ENCODE peak calls at places on chromosome 18, in ten cellular contexts. One of them, this sample, is unnamed.

GRCh38 chr18:3871687-3872086 is 421.7 kb downstream of the TGIF1 start:
- DNase-seq in IMR-90: no peak
- DNase-seq in K562: no peak
- DNase-seq in keratinocyte: no peak
- DNase-seq in progenitor cell of endocrine pancreas: no peak
- DNase-seq in upper lobe of right lung: no peak
- DNase-seq in choroid plexus epithelial cell: no peak
- DNase-seq in heart right ventricle: no peak
- DNase-seq in omental fat pad: no peak
- DNase-seq in colonic mucosa: no peak
- DNase-seq in this sample: no peak

GRCh38 chr18:778194-779007 is 33.6 kb downstream of the YES1 start:
- DNase-seq in IMR-90: peak
- DNase-seq in K562: no peak
- DNase-seq in keratinocyte: no peak
- DNase-seq in progenitor cell of endocrine pancreas: no peak
- DNase-seq in upper lobe of right lung: no peak
- DNase-seq in choroid plexus epithelial cell: peak
- DNase-seq in heart right ventricle: no peak
- DNase-seq in omental fat pad: no peak
- DNase-seq in colonic mucosa: no peak
- DNase-seq in this sample: no peak

GRCh38 chr18:51340332-51340731 is 142.9 kb upstream of the MEX3C start:
- DNase-seq in IMR-90: no peak
- DNase-seq in K562: no peak
- DNase-seq in keratinocyte: no peak
- DNase-seq in progenitor cell of endocrine pancreas: no peak
- DNase-seq in upper lobe of right lung: no peak
- DNase-seq in choroid plexus epithelial cell: no peak
- DNase-seq in heart right ventricle: no peak
- DNase-seq in omental fat pad: no peak
- DNase-seq in colonic mucosa: no peak
- DNase-seq in this sample: no peak

GRCh38 chr18:61949946-61950345 is 57.1 kb upstream of the RNF152 start:
- DNase-seq in IMR-90: peak
- DNase-seq in K562: no peak
- DNase-seq in keratinocyte: peak
- DNase-seq in progenitor cell of endocrine pancreas: no peak
- DNase-seq in upper lobe of right lung: no peak
- DNase-seq in choroid plexus epithelial cell: peak
- DNase-seq in heart right ventricle: no peak
- DNase-seq in omental fat pad: no peak
- DNase-seq in colonic mucosa: no peak
- DNase-seq in this sample: no peak

GRCh38 chr18:49499046-49499637 is 12.1 kb upstream of the C18orf32 start:
- DNase-seq in IMR-90: no peak
- DNase-seq in K562: no peak
- DNase-seq in keratinocyte: no peak
- DNase-seq in progenitor cell of endocrine pancreas: no peak
- DNase-seq in upper lobe of right lung: no peak
- DNase-seq in choroid plexus epithelial cell: no peak
- DNase-seq in heart right ventricle: no peak
- DNase-seq in omental fat pad: no peak
- DNase-seq in colonic mucosa: no peak
- DNase-seq in this sample: no peak

GRCh38 chr18:75106746-75107145 is 102.2 kb downstream of the PTGR3 start:
- DNase-seq in IMR-90: no peak
- DNase-seq in K562: no peak
- DNase-seq in keratinocyte: no peak
- DNase-seq in progenitor cell of endocrine pancreas: no peak
- DNase-seq in upper lobe of right lung: no peak
- DNase-seq in choroid plexus epithelial cell: no peak
- DNase-seq in heart right ventricle: no peak
- DNase-seq in omental fat pad: no peak
- DNase-seq in colonic mucosa: no peak
- DNase-seq in this sample: no peak

GRCh38 chr18:767084-767882 is 44.8 kb downstream of the YES1 start:
- DNase-seq in IMR-90: no peak
- DNase-seq in K562: no peak
- DNase-seq in keratinocyte: no peak
- DNase-seq in progenitor cell of endocrine pancreas: no peak
- DNase-seq in upper lobe of right lung: no peak
- DNase-seq in choroid plexus epithelial cell: no peak
- DNase-seq in heart right ventricle: no peak
- DNase-seq in omental fat pad: no peak
- DNase-seq in colonic mucosa: no peak
- DNase-seq in this sample: no peak

GRCh38 chr18:47263197-47263827 is 11.9 kb upstream of the SKOR2 start:
- DNase-seq in IMR-90: no peak
- DNase-seq in K562: peak
- DNase-seq in keratinocyte: no peak
- DNase-seq in progenitor cell of endocrine pancreas: no peak
- DNase-seq in upper lobe of right lung: no peak
- DNase-seq in choroid plexus epithelial cell: no peak
- DNase-seq in heart right ventricle: no peak
- DNase-seq in omental fat pad: no peak
- DNase-seq in colonic mucosa: no peak
- DNase-seq in this sample: peak

GRCh38 chr18:49476664-49477411 is 10.2 kb downstream of the C18orf32 start:
- DNase-seq in IMR-90: peak
- DNase-seq in K562: no peak
- DNase-seq in keratinocyte: no peak
- DNase-seq in progenitor cell of endocrine pancreas: no peak
- DNase-seq in upper lobe of right lung: peak
- DNase-seq in choroid plexus epithelial cell: peak
- DNase-seq in heart right ventricle: no peak
- DNase-seq in omental fat pad: no peak
- DNase-seq in colonic mucosa: no peak
- DNase-seq in this sample: no peak

GRCh38 chr18:48336332-48336731 is 72.9 kb downstream of the ZBTB7C start:
- DNase-seq in IMR-90: no peak
- DNase-seq in K562: no peak
- DNase-seq in keratinocyte: no peak
- DNase-seq in progenitor cell of endocrine pancreas: no peak
- DNase-seq in upper lobe of right lung: no peak
- DNase-seq in choroid plexus epithelial cell: peak
- DNase-seq in heart right ventricle: no peak
- DNase-seq in omental fat pad: no peak
- DNase-seq in colonic mucosa: no peak
- DNase-seq in this sample: no peak

GRCh38 chr18:13235326-13235937 is 16.9 kb downstream of the LDLRAD4 start:
- DNase-seq in IMR-90: no peak
- DNase-seq in K562: no peak
- DNase-seq in keratinocyte: no peak
- DNase-seq in progenitor cell of endocrine pancreas: no peak
- DNase-seq in upper lobe of right lung: no peak
- DNase-seq in choroid plexus epithelial cell: no peak
- DNase-seq in heart right ventricle: no peak
- DNase-seq in omental fat pad: no peak
- DNase-seq in colonic mucosa: no peak
- DNase-seq in this sample: no peak

GRCh38 chr18:27847412-27847811 is 329.5 kb downstream of the CDH2 start:
- DNase-seq in IMR-90: no peak
- DNase-seq in K562: no peak
- DNase-seq in keratinocyte: no peak
- DNase-seq in progenitor cell of endocrine pancreas: no peak
- DNase-seq in upper lobe of right lung: no peak
- DNase-seq in choroid plexus epithelial cell: no peak
- DNase-seq in heart right ventricle: no peak
- DNase-seq in omental fat pad: no peak
- DNase-seq in colonic mucosa: no peak
- DNase-seq in this sample: no peak

GRCh38 chr18:9475643-9476580 is 599 bp downstream of the RALBP1 start:
- DNase-seq in IMR-90: peak
- DNase-seq in K562: peak
- DNase-seq in keratinocyte: no peak
- DNase-seq in progenitor cell of endocrine pancreas: no peak
- DNase-seq in upper lobe of right lung: peak
- DNase-seq in choroid plexus epithelial cell: peak
- DNase-seq in heart right ventricle: no peak
- DNase-seq in omental fat pad: no peak
- DNase-seq in colonic mucosa: no peak
- DNase-seq in this sample: no peak

GRCh38 chr18:36331541-36331971 is 34.0 kb downstream of the FHOD3 start:
- DNase-seq in IMR-90: no peak
- DNase-seq in K562: no peak
- DNase-seq in keratinocyte: no peak
- DNase-seq in progenitor cell of endocrine pancreas: no peak
- DNase-seq in upper lobe of right lung: peak
- DNase-seq in choroid plexus epithelial cell: no peak
- DNase-seq in heart right ventricle: no peak
- DNase-seq in omental fat pad: no peak
- DNase-seq in colonic mucosa: peak
- DNase-seq in this sample: no peak

GRCh38 chr18:68925268-68925667 is 127.4 kb downstream of the CCDC102B start:
- DNase-seq in IMR-90: no peak
- DNase-seq in K562: no peak
- DNase-seq in keratinocyte: no peak
- DNase-seq in progenitor cell of endocrine pancreas: no peak
- DNase-seq in upper lobe of right lung: no peak
- DNase-seq in choroid plexus epithelial cell: peak
- DNase-seq in heart right ventricle: no peak
- DNase-seq in omental fat pad: no peak
- DNase-seq in colonic mucosa: no peak
- DNase-seq in this sample: no peak
- TF ChIP-seq CTCF in IMR-90: peak
- TF ChIP-seq CTCF in K562: no peak
- TF ChIP-seq CTCF in keratinocyte: no peak
- TF ChIP-seq CTCF in progenitor cell of endocrine pancreas: peak
- TF ChIP-seq CTCF in upper lobe of right lung: peak
- TF ChIP-seq CTCF in choroid plexus epithelial cell: peak
- TF ChIP-seq CTCF in heart right ventricle: no peak
- TF ChIP-seq CTCF in omental fat pad: no peak
- TF ChIP-seq CTCF in colonic mucosa: no peak
- TF ChIP-seq CTCF in this sample: peak

DNA sequence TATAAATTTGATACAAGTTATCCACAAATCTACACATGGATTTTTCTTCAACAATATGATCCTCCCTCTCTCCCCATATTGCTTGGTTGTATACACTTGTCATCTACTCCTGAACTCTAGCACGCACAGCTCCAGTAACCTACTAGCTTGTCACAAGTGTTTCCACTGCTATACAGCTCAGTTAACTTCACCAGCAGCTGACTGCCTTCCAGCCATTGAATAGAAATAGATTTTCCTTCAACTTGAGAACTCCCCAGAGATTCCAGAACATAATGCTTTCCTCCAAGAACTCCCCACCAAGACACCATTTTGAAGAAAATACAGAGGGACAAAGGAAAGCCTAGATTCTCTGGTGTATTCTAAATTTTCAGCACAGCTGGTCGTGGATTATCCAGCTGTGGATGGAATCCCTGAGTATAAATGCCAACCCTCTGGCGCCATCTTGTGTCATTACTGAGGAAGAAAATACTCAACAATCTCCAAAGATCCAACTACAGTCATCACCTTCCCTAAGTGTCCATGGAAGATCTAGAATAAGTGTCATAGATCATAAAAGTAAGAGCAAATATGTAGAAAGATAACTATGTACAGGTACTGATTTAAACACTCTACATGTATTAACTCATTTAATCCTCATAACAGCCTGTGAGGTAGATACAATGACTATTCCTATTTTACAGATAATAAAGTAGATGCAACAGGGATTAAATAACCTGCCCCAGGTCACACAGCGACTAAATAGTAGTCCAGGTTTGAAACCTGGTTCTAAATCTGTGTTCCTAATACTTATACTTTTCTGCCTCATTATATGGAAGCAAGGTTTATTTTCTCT is 156.7 kb downstream of the ARHGAP28 start:
- DNase-seq in IMR-90: peak
- DNase-seq in K562: peak
- DNase-seq in keratinocyte: no peak
- DNase-seq in progenitor cell of endocrine pancreas: peak
- DNase-seq in upper lobe of right lung: no peak
- DNase-seq in choroid plexus epithelial cell: peak
- DNase-seq in heart right ventricle: no peak
- DNase-seq in omental fat pad: no peak
- DNase-seq in colonic mucosa: peak
- DNase-seq in this sample: peak
- TF ChIP-seq CTCF in IMR-90: peak
- TF ChIP-seq CTCF in K562: peak
- TF ChIP-seq CTCF in keratinocyte: peak
- TF ChIP-seq CTCF in progenitor cell of endocrine pancreas: peak
- TF ChIP-seq CTCF in upper lobe of right lung: peak
- TF ChIP-seq CTCF in choroid plexus epithelial cell: peak
- TF ChIP-seq CTCF in heart right ventricle: peak
- TF ChIP-seq CTCF in omental fat pad: no peak
- TF ChIP-seq CTCF in colonic mucosa: peak
- TF ChIP-seq CTCF in this sample: peak

DNA sequence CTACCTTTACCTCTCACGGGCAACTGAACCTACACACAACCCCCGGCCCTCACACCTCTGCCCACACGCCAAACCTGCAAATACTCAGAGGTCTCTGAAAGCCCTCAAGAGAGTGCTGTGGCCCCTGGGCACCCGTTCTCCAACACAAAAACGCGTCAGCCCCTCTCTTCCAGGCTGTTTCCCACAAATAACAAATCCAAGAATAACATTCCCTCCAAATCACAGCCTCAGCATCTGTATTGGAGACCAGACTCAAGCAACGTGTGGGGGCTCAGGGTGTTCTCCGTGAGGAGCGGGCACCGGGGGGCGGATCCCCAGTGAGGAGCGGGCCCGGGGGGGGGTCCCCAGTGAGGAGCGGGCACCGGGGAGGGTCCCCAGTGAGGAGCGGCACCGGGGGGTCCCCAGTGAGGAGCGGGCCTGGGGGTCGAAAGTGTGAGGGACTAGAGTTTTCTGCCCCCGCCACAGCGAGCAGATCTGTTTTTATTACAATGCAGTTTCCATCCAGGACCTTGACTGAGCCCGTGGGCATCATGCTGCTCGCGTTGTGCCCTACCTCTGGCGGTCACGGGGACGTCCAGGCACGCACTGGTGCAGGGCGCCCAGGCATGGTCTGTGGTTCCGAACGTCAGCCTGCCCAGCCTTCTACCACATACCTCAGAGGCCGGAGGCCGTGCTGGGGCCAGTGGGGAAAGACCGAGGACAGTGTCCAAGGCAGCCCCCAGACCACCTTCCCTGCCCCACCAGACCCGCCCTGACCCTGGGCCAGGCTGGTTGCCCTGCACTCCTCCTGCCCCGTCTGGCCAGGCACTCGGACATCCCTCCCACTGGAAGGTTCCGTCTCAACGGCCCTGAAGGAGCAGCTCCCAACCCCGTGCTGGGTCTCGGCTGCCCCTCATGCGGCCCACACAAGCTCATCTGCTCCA is 33.1 kb downstream of the SLC66A2 start:
- DNase-seq in IMR-90: no peak
- DNase-seq in K562: no peak
- DNase-seq in keratinocyte: no peak
- DNase-seq in progenitor cell of endocrine pancreas: no peak
- DNase-seq in upper lobe of right lung: peak
- DNase-seq in choroid plexus epithelial cell: no peak
- DNase-seq in heart right ventricle: no peak
- DNase-seq in omental fat pad: peak
- DNase-seq in colonic mucosa: no peak
- DNase-seq in this sample: no peak
- TF ChIP-seq CTCF in IMR-90: no peak
- TF ChIP-seq CTCF in K562: no peak
- TF ChIP-seq CTCF in keratinocyte: no peak
- TF ChIP-seq CTCF in progenitor cell of endocrine pancreas: no peak
- TF ChIP-seq CTCF in upper lobe of right lung: no peak
- TF ChIP-seq CTCF in choroid plexus epithelial cell: no peak
- TF ChIP-seq CTCF in heart right ventricle: no peak
- TF ChIP-seq CTCF in omental fat pad: no peak
- TF ChIP-seq CTCF in colonic mucosa: no peak
- TF ChIP-seq CTCF in this sample: no peak

GRCh38 chr18:11826836-11827235 is 24.4 kb upstream of the CHMP1B start:
- DNase-seq in IMR-90: no peak
- DNase-seq in K562: no peak
- DNase-seq in keratinocyte: no peak
- DNase-seq in progenitor cell of endocrine pancreas: no peak
- DNase-seq in upper lobe of right lung: no peak
- DNase-seq in choroid plexus epithelial cell: no peak
- DNase-seq in heart right ventricle: no peak
- DNase-seq in omental fat pad: no peak
- DNase-seq in colonic mucosa: no peak
- DNase-seq in this sample: no peak
- TF ChIP-seq CTCF in IMR-90: no peak
- TF ChIP-seq CTCF in K562: peak
- TF ChIP-seq CTCF in keratinocyte: no peak
- TF ChIP-seq CTCF in progenitor cell of endocrine pancreas: no peak
- TF ChIP-seq CTCF in upper lobe of right lung: no peak
- TF ChIP-seq CTCF in choroid plexus epithelial cell: no peak
- TF ChIP-seq CTCF in heart right ventricle: no peak
- TF ChIP-seq CTCF in omental fat pad: no peak
- TF ChIP-seq CTCF in colonic mucosa: no peak
- TF ChIP-seq CTCF in this sample: no peak